ENCODE peak calls at places on chromosomes 4 and X, in six cellular contexts. O is activated CD4-positive, alpha-beta T cell treated with anti-CD3 and anti-CD28 coated beads, Interleukin-2, amount 10 ng/mL, durations not matched to agents 7 days and 5 days; F is activated CD4-positive, CD25-positive, alpha-beta regulatory T cell; C is T follicular helper cell; E is neural progenitor cell; R is HFFc6. W is an unnamed sample.

GRCh38 chrX:110178179-110178865 is 139.6 kb downstream of the AMMECR1 start:
- DNase-seq in O (no peak), F (no peak), C (no peak), E (no peak), R (no peak), W (no peak)

GRCh38 chr4:121554377-121554776 is 142.4 kb downstream of the ANXA5 start:
- DNase-seq in O (no peak), F (no peak), C (no peak), E (no peak), R (peak), W (no peak)

GRCh38 chr4:86506591-86506990 is 87.5 kb upstream of the PTPN13 start:
- DNase-seq in O (no peak), F (no peak), C (no peak), E (no peak), R (no peak), W (peak)

GRCh38 chr4:84582988-84583870 is at the start of gene CDS1:
- DNase-seq in O (peak), F (peak), C (no peak), E (peak), R (no peak), W (no peak)

GRCh38 chr4:66555301-66555700 is 885.0 kb upstream of the EPHA5 start:
- DNase-seq in O (no peak), F (no peak), C (no peak), E (no peak), R (peak), W (no peak)

GRCh38 chrX:102720237-102721168 is at the start of gene GPRASP3:
- DNase-seq in O (peak), F (peak), C (peak), E (peak), R (no peak), W (no peak)

GRCh38 chr4:8045909-8046308 is 106.2 kb upstream of the AFAP1 start:
- DNase-seq in O (no peak), F (no peak), C (no peak), E (no peak), R (no peak), W (no peak)

GRCh38 chr4:71468086-71468485 is 129.3 kb downstream of the SLC4A4 start:
- DNase-seq in O (no peak), F (no peak), C (no peak), E (no peak), R (no peak), W (no peak)

GRCh38 chrX:8738588-8739189 is 6.8 kb upstream of the ANOS1 start:
- DNase-seq in O (peak), F (no peak), C (no peak), E (peak), R (no peak), W (no peak)

GRCh38 chr4:29079260-29079659 is 1640.9 kb upstream of the PCDH7 start:
- DNase-seq in O (no peak), F (no peak), C (no peak), E (no peak), R (no peak), W (no peak)

GRCh38 chr4:76830612-76831474 is 67.1 kb downstream of the SOWAHB start:
- DNase-seq in O (no peak), F (no peak), C (no peak), E (peak), R (peak), W (peak)

GRCh38 chr4:129929984-129930383 is 834.0 kb downstream of the C4orf33 start:
- DNase-seq in O (no peak), F (no peak), C (no peak), E (no peak), R (no peak), W (no peak)

GRCh38 chrX:10483191-10483808 is 137.1 kb downstream of the MID1 start:
- DNase-seq in O (no peak), F (no peak), C (no peak), E (no peak), R (no peak), W (no peak)

GRCh38 chrX:115616943-115617563 is 56.1 kb downstream of the PLS3 start:
- DNase-seq in O (no peak), F (no peak), C (no peak), E (no peak), R (peak), W (peak)

GRCh38 chr4:123554819-123555499 is 158.4 kb downstream of the SPRY1 start:
- DNase-seq in O (no peak), F (no peak), C (no peak), E (no peak), R (no peak), W (no peak)

GRCh38 chrX:40849906-40850672 is 114.7 kb upstream of the MED14 start:
- DNase-seq in O (no peak), F (no peak), C (no peak), E (no peak), R (peak), W (no peak)

W was measured in RCC 7860.